ENCODE peak calls at places on chromosomes 11 and 22, in ten cellular contexts. S, T, E, Q, A, X, D, L, V and O are unnamed samples.

GRCh38 chr11:66692446-66692845 is 14.8 kb upstream of the RBM4B start:
- DNase-seq in D (no peak), Q (no peak), S (no peak), V (no peak), A (no peak), E (no peak), T (no peak), X (no peak), L (no peak), O (no peak)

GRCh38 chr11:133710681-133711240 is 134.6 kb downstream of the SPATA19 start:
- DNase-seq in S (no peak), E (no peak), V (no peak), A (peak), D (no peak), L (no peak), X (no peak), T (no peak), Q (no peak), O (no peak)

GRCh38 chr11:44866301-44866700 is 84.4 kb downstream of the TP53I11 start:
- DNase-seq in X (no peak), Q (no peak), V (no peak), S (no peak), T (no peak), L (no peak), E (no peak), D (no peak), A (no peak), O (no peak)

GRCh38 chr11:101862410-101863233 is 52.2 kb upstream of the CEP126 start:
- DNase-seq in Q (peak), T (peak), A (no peak), X (no peak), E (no peak), S (peak), V (no peak), D (peak), L (no peak), O (no peak)

GRCh38 chr11:121961228-121961860 is 154.7 kb downstream of the BLID start:
- DNase-seq in Q (no peak), V (no peak), A (no peak), S (no peak), E (no peak), X (no peak), L (no peak), D (no peak), T (no peak), O (no peak)

GRCh38 chr22:21959274-21960074 is 6.8 kb upstream of the PPM1F start:
- DNase-seq in A (no peak), Q (no peak), D (no peak), V (no peak), E (peak), X (no peak), L (no peak), S (no peak), T (no peak), O (no peak)

GRCh38 chr11:102849319-102849718 is 5.9 kb upstream of the MMP3 start:
- DNase-seq in A (no peak), L (no peak), S (no peak), Q (no peak), X (no peak), V (no peak), T (no peak), D (no peak), E (no peak), O (no peak)

GRCh38 chr11:133318221-133318620 is 214.1 kb downstream of the OPCML start:
- DNase-seq in T (no peak), Q (no peak), A (no peak), E (no peak), V (no peak), S (no peak), L (no peak), X (no peak), D (no peak), O (no peak)

GRCh38 chr11:72039108-72039850 is 40.6 kb downstream of the IL18BP start:
- DNase-seq in L (peak), A (no peak), X (no peak), S (peak), V (no peak), T (peak), D (peak), E (peak), Q (no peak), O (no peak)

GRCh38 chr11:72040497-72041363 is 39.6 kb downstream of the NUMA1 start:
- DNase-seq in S (peak), Q (peak), V (peak), X (peak), A (peak), T (peak), D (peak), E (peak), L (peak), O (peak)

GRCh38 chr11:72036687-72037086 is 38.0 kb downstream of the IL18BP start:
- DNase-seq in V (no peak), L (no peak), Q (no peak), E (no peak), D (no peak), A (no peak), X (no peak), T (no peak), S (no peak), O (no peak)

GRCh38 chr11:72038491-72038890 is 39.8 kb downstream of the IL18BP start:
- DNase-seq in T (peak), E (peak), L (peak), A (peak), Q (no peak), X (no peak), V (no peak), D (no peak), S (peak), O (peak)

GRCh38 chr11:72037554-72038311 is 39.0 kb downstream of the IL18BP start:
- DNase-seq in D (no peak), T (no peak), S (no peak), X (no peak), V (no peak), Q (no peak), A (no peak), L (no peak), E (peak), O (no peak)
- H3K4me3 ChIP-seq in D (no peak), T (no peak), S (peak), X (no peak), V (peak), Q (no peak), A (no peak), L (peak), E (peak), O (peak)

DNA sequence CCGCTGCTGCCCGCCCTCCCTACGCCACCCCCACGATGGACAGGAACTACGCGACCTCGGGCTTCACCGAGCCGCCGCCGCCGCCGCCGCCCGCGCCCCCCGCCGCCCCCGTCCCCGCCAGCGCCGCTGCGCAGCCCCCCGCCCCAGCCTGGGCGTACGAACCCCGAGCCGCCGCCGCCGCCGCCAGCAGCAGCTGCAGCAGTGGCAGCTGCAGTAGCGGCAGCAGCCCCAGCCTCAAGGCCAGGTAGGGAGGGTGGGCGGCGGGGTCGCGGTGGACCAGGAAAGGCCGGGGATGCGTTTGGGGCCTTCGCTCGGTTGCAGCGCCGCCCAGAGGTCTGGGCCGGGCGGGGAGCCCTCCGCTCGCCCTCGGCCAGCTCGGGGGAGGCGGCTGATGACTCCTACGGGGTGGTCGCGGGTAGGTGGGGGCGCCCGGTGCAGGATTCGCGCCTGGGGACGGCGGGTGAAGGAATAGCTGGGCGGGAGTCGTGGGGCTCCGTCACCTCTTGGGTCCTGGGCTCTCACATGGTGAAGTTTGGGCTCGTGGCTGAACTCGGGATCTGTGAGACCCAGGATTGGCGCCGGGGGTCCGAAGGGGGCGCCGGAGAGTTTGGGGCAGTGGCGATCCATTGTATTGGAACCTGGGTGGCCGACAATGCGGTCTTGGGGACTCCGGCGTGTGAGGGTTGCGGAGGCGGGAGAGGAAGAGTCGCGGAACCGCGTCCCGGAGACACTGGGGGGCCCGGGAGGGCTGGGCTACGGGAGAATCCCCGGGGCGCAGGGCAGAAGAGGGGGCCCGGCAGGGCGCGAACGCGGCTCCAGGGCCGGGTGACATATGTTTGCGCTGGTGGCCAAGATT is 708 bp downstream of the QSER1 start:
- DNase-seq in E (peak), L (peak), Q (peak), X (peak), T (peak), D (peak), S (peak), A (peak), V (no peak), O (peak)
- TF ChIP-seq POLR2A in E (no peak), L (no peak), Q (no peak), X (peak), T (no peak), D (no peak), S (no peak), A (no peak), V (no peak), O (no peak)

GRCh38 chr22:39243443-39244072 is 1.2 kb downstream of the PDGFB start:
- DNase-seq in L (no peak), V (no peak), Q (peak), D (no peak), A (no peak), X (peak), T (no peak), S (no peak), E (no peak), O (no peak)
- H3K4me3 ChIP-seq in L (peak), V (peak), Q (peak), D (peak), A (peak), X (peak), T (peak), S (peak), E (peak), O (peak)

GRCh38 chr11:124673333-124674167 is at the start of the genes SIAE and SPA17:
- DNase-seq in T (peak), X (peak), Q (peak), E (peak), D (peak), S (peak), L (peak), A (peak), V (peak), O (peak)
- TF ChIP-seq POLR2A in T (peak), X (peak), Q (peak), E (peak), D (peak), S (peak), L (no peak), A (no peak), V (no peak), O (peak)

GRCh38 chr11:396511-396947 is 2.5 kb downstream of the PKP3 start:
- DNase-seq in E (no peak), V (no peak), X (no peak), A (no peak), T (no peak), Q (peak), L (no peak), S (no peak), D (peak), O (no peak)

GRCh38 chr11:394858-395655 is 1.0 kb downstream of the PKP3 start:
- DNase-seq in D (no peak), A (no peak), V (no peak), E (no peak), L (no peak), X (no peak), Q (no peak), S (no peak), T (no peak), O (no peak)

GRCh38 chr11:394034-394857 is at the start of gene PKP3:
- DNase-seq in S (no peak), V (no peak), A (no peak), D (no peak), L (peak), E (no peak), X (peak), T (peak), Q (peak), O (no peak)

GRCh38 chr11:396948-397548 is 3.0 kb downstream of the PKP3 start:
- DNase-seq in X (no peak), V (no peak), L (no peak), Q (no peak), T (peak), E (no peak), S (peak), D (peak), A (no peak), O (peak)

GRCh38 chr11:395866-396265 is 1.9 kb downstream of the PKP3 start:
- DNase-seq in T (no peak), A (no peak), D (no peak), X (no peak), L (no peak), V (no peak), Q (no peak), S (no peak), E (no peak), O (no peak)
- H3K4me3 ChIP-seq in T (no peak), A (no peak), D (no peak), X (no peak), L (peak), V (peak), Q (no peak), S (no peak), E (no peak), O (no peak)

GRCh38 chr22:45321827-45322226 is 12.1 kb downstream of the FAM118A start:
- DNase-seq in X (no peak), A (no peak), S (no peak), T (no peak), E (no peak), L (no peak), V (no peak), Q (no peak), D (no peak), O (no peak)

GRCh38 chr22:45320326-45320976 is 10.7 kb downstream of the FAM118A start:
- DNase-seq in L (no peak), S (no peak), E (no peak), D (no peak), X (no peak), V (no peak), Q (no peak), T (no peak), A (no peak), O (no peak)

GRCh38 chr22:45324186-45324775 is 14.5 kb downstream of the FAM118A start:
- DNase-seq in A (no peak), E (peak), D (no peak), S (no peak), X (no peak), Q (no peak), T (no peak), L (no peak), V (no peak), O (no peak)

GRCh38 chr22:45322873-45323525 is 13.3 kb downstream of the FAM118A start:
- DNase-seq in A (no peak), D (no peak), V (no peak), L (no peak), E (no peak), X (no peak), S (no peak), T (no peak), Q (no peak), O (no peak)

GRCh38 chr22:45323695-45324094 is 14.0 kb downstream of the FAM118A start:
- DNase-seq in D (no peak), V (no peak), S (no peak), A (no peak), T (no peak), E (peak), L (no peak), Q (no peak), X (no peak), O (no peak)
- TF ChIP-seq POLR2A in D (no peak), V (no peak), S (no peak), A (no peak), T (no peak), E (peak), L (no peak), Q (no peak), X (no peak), O (no peak)

GRCh38 chr22:39661842-39662676 is 91.5 kb downstream of the CACNA1I start:
- DNase-seq in E (no peak), A (peak), S (peak), X (peak), V (no peak), D (no peak), L (peak), Q (no peak), T (peak), O (no peak)
- H3K4me3 ChIP-seq in E (no peak), A (no peak), S (no peak), X (peak), V (peak), D (no peak), L (peak), Q (no peak), T (no peak), O (no peak)